ENCODE peak calls at places on chromosomes 4 and X, in seven cellular contexts. N, F, O, G, M, B and R are unnamed samples.

GRCh38 chr4:159487284-159487747 is 384.4 kb downstream of the RAPGEF2 start:
- DNase-seq in N (peak; percentile 87), F (peak; percentile 19), O (peak; percentile 53), G (peak; percentile 61), M (peak; percentile 23), B (peak; percentile 61), R (peak; percentile 51)

GRCh38 chr4:141430686-141431085 is 205.7 kb upstream of the IL15 start:
- DNase-seq in N (no peak), F (no peak), O (no peak), G (no peak), M (no peak), B (no peak), R (no peak)

GRCh38 chrX:84216406-84216805 is 28.4 kb upstream of the RPS6KA6 start:
- DNase-seq in N (no peak), F (no peak), O (no peak), G (peak; percentile 67), M (no peak), B (no peak), R (no peak)

GRCh38 chr4:1855334-1856070 is 454 bp downstream of the LETM1 start:
- DNase-seq in N (no peak), F (no peak), O (no peak), G (no peak), M (no peak), B (no peak), R (no peak)

GRCh38 chr4:138919094-138919936 is 96.3 kb upstream of the NOCT start:
- DNase-seq in N (peak; percentile 85), F (peak; percentile 18), O (peak; percentile 28), G (peak; percentile 94), M (peak; percentile 72), B (peak; percentile 74), R (peak; percentile 54)

GRCh38 chr4:112145820-112146813 is 863 bp downstream of the FAM241A start:
- DNase-seq in N (peak; percentile 50), F (peak; percentile 59), O (no peak), G (peak; percentile 27), M (no peak), B (peak; percentile 64), R (no peak)

GRCh38 chrX:8405631-8406030 is 59.0 kb upstream of the VCX3B start:
- DNase-seq in N (no peak), F (no peak), O (no peak), G (no peak), M (no peak), B (no peak), R (no peak)

GRCh38 chrX:32871636-32872035 is 339.7 kb downstream of the DMD start:
- DNase-seq in N (peak; percentile 49), F (no peak), O (no peak), G (no peak), M (no peak), B (peak; percentile 74), R (no peak)

GRCh38 chr4:25884040-25884788 is 21.4 kb upstream of the SEL1L3 start:
- DNase-seq in N (peak; percentile 68), F (no peak), O (peak; percentile 32), G (no peak), M (no peak), B (peak; percentile 61), R (peak; percentile 27)

GRCh38 chr4:107835409-107835808 is 10.7 kb downstream of the SGMS2 start:
- DNase-seq in N (no peak), F (no peak), O (no peak), G (no peak), M (no peak), B (no peak), R (no peak)

GRCh38 chrX:28039258-28039657 is 58.0 kb upstream of the DCAF8L1 start:
- DNase-seq in N (no peak), F (no peak), O (no peak), G (no peak), M (no peak), B (no peak), R (no peak)

GRCh38 chr4:48093949-48094550 is 40.0 kb downstream of the TXK start:
- DNase-seq in N (peak; percentile 31), F (no peak), O (no peak), G (no peak), M (no peak), B (peak; percentile 93), R (no peak)

GRCh38 chr4:42712854-42713253 is 55.9 kb upstream of the ATP8A1 start:
- DNase-seq in N (no peak), F (no peak), O (no peak), G (no peak), M (no peak), B (no peak), R (no peak)

GRCh38 chrX:41019041-41019392 is 66.2 kb upstream of the USP9X start:
- DNase-seq in N (no peak), F (no peak), O (no peak), G (no peak), M (no peak), B (no peak), R (no peak)

GRCh38 chrX:72313757-72314156 is 8.0 kb upstream of the CITED1 start:
- DNase-seq in N (no peak), F (no peak), O (no peak), G (no peak), M (no peak), B (no peak), R (no peak)

GRCh38 chr4:37685211-37685725 is 908 bp downstream of the RELL1 start:
- DNase-seq in N (peak; percentile 55), F (peak; percentile 85), O (peak; percentile 47), G (peak; percentile 40), M (no peak), B (peak; percentile 30), R (peak; percentile 27)

GRCh38 chrX:123173833-123174232 is 10.2 kb upstream of the GRIA3 start:
- DNase-seq in N (no peak), F (no peak), O (no peak), G (peak; percentile 33), M (no peak), B (no peak), R (no peak)

GRCh38 chrX:40054793-40055192 is 43.0 kb downstream of the BCOR start:
- DNase-seq in N (no peak), F (no peak), O (no peak), G (no peak), M (no peak), B (no peak), R (no peak)

GRCh38 chr4:184282895-184283654 is 65.4 kb upstream of the ENPP6 start:
- DNase-seq in N (no peak), F (no peak), O (no peak), G (no peak), M (peak; percentile 24), B (no peak), R (no peak)

GRCh38 chr4:149029056-149029651 is 586.9 kb upstream of the NR3C2 start:
- DNase-seq in N (no peak), F (no peak), O (no peak), G (no peak), M (peak; percentile 11), B (no peak), R (no peak)